ENCODE peak calls at places on chromosome X, in seven cellular contexts. K is hippocampal formation; P is activated CD8-positive, alpha-beta memory T cell treated with anti-CD3 and anti-CD28 coated beads for 48 hours; J is AML-193; D is A172; T is Calu3; M is ELR. B is an unnamed sample.

GRCh38 chrX:43655961-43656494 is at the start of gene MAOA:
- DNase-seq in K (peak; percentile 11), P (no peak), J (no peak), D (no peak), T (peak; percentile 28), M (no peak), B (peak; percentile 2)

GRCh38 chrX:26918633-26919032 is 544.5 kb downstream of the PPP4R3C start:
- DNase-seq in K (no peak), P (no peak), J (no peak), D (peak; percentile 60), T (no peak), M (no peak), B (no peak)

GRCh38 chrX:118495958-118496762 is 545 bp downstream of the DOCK11 start:
- DNase-seq in K (no peak), P (peak; percentile 17), J (peak; percentile 37), D (peak; percentile 4), T (peak; percentile 15), M (peak; percentile 61), B (no peak)

GRCh38 chrX:68755726-68756125 is 73.1 kb upstream of the EFNB1 start:
- DNase-seq in K (no peak), P (no peak), J (no peak), D (no peak), T (no peak), M (no peak), B (no peak)

GRCh38 chrX:7109838-7110793 is 37.4 kb upstream of the STS start:
- DNase-seq in K (no peak), P (no peak), J (no peak), D (no peak), T (no peak), M (no peak), B (no peak)

GRCh38 chrX:111376897-111377601 is 34.9 kb downstream of the DCX start:
- DNase-seq in K (no peak), P (no peak), J (no peak), D (no peak), T (no peak), M (no peak), B (no peak)

GRCh38 chrX:113297456-113297855 is 456.8 kb upstream of the AMOT start:
- DNase-seq in K (no peak), P (no peak), J (no peak), D (no peak), T (no peak), M (no peak), B (no peak)

GRCh38 chrX:2566044-2566443 is 65.3 kb upstream of the DHRSX start:
- DNase-seq in K (no peak), P (no peak), J (no peak), D (no peak), T (no peak), M (no peak), B (no peak)

GRCh38 chrX:136867518-136867917 is 13.0 kb downstream of the RBMX start:
- DNase-seq in K (no peak), P (no peak), J (no peak), D (no peak), T (no peak), M (no peak), B (no peak)

GRCh38 chrX:130130990-130131389 is 20.7 kb upstream of the ELF4 start:
- DNase-seq in K (no peak), P (no peak), J (no peak), D (no peak), T (no peak), M (no peak), B (no peak)

GRCh38 chrX:118211891-118212816 is 95.5 kb upstream of the KLHL13 start:
- DNase-seq in K (no peak), P (no peak), J (no peak), D (no peak), T (no peak), M (no peak), B (no peak)

GRCh38 chrX:103549920-103550319 is 30.6 kb upstream of the RAB40A start:
- DNase-seq in K (no peak), P (no peak), J (no peak), D (no peak), T (no peak), M (no peak), B (no peak)

GRCh38 chrX:109760241-109760921 is 27.3 kb upstream of the ACSL4 start:
- DNase-seq in K (no peak), P (no peak), J (no peak), D (no peak), T (no peak), M (no peak), B (no peak)

GRCh38 chrX:53481093-53481492 is 46.9 kb upstream of the HSD17B10 start:
- DNase-seq in K (no peak), P (no peak), J (no peak), D (peak; percentile 1), T (peak; percentile 31), M (peak; percentile 33), B (no peak)

GRCh38 chrX:154481911-154482601 is 3.0 kb upstream of the LAGE3 start:
- DNase-seq in K (no peak), P (no peak), J (no peak), D (no peak), T (no peak), M (no peak), B (no peak)

GRCh38 chrX:103823591-103823990 is 8.5 kb downstream of the RAB9B start:
- DNase-seq in K (no peak), P (no peak), J (no peak), D (no peak), T (no peak), M (peak; percentile 33), B (no peak)

B was measured in amygdala.